ENCODE peak calls at places on chromosome 4, in nine cellular contexts. M is nucleus accumbens, E is NCI-H774, N is GM04504, Y is AG10803, I is upper lobe of right lung, T is anterior cingulate cortex, D is glutamatergic neuron, R is erythroblast. L is an unnamed sample.

GRCh38 chr4:112514449-112515277 is 1.3 kb downstream of the NEUROG2 start:
- DNase-seq in M (no peak), E (no peak), N (no peak), Y (no peak), I (no peak), T (no peak), D (peak; percentile 86), R (peak; percentile 34), L (peak; percentile 60)

GRCh38 chr4:140718240-140718639 is 37.9 kb downstream of the TBC1D9 start:
- DNase-seq in M (no peak), E (no peak), N (no peak), Y (peak; percentile 68), I (no peak), T (no peak), D (no peak), R (no peak), L (no peak)

GRCh38 chr4:67909910-67910905 is 26.4 kb upstream of the TMPRSS11D start:
- DNase-seq in M (no peak), E (no peak), N (no peak), Y (peak; percentile 28), I (no peak), T (no peak), D (no peak), R (peak; percentile 38), L (no peak)

GRCh38 chr4:23516719-23517118 is 373.1 kb downstream of the PPARGC1A start:
- DNase-seq in M (no peak), E (no peak), N (no peak), Y (no peak), I (no peak), T (no peak), D (no peak), R (no peak), L (no peak)

GRCh38 chr4:87390931-87391782 is at the start of gene HSD17B11:
- DNase-seq in M (peak; percentile 65), E (peak; percentile 29), N (peak; percentile 79), Y (peak; percentile 91), I (peak; percentile 93), T (peak; percentile 81), D (peak; percentile 78), R (peak; percentile 90), L (peak; percentile 80)

GRCh38 chr4:20255823-20256222 is 4.1 kb downstream of the SLIT2 start:
- DNase-seq in M (no peak), E (no peak), N (no peak), Y (no peak), I (no peak), T (no peak), D (no peak), R (no peak), L (no peak)

GRCh38 chr4:19993222-19993621 is 258.5 kb upstream of the SLIT2 start:
- DNase-seq in M (no peak), E (no peak), N (peak; percentile 24), Y (peak; percentile 69), I (no peak), T (no peak), D (no peak), R (no peak), L (no peak)

GRCh38 chr4:123786159-123786915 is 389.7 kb downstream of the SPRY1 start:
- DNase-seq in M (no peak), E (no peak), N (no peak), Y (no peak), I (no peak), T (no peak), D (no peak), R (no peak), L (no peak)

GRCh38 chr4:109910261-109910660 is 2.4 kb upstream of the EGF start:
- DNase-seq in M (no peak), E (no peak), N (no peak), Y (no peak), I (no peak), T (no peak), D (no peak), R (no peak), L (no peak)

GRCh38 chr4:11914406-11914805 is 485.7 kb upstream of the HS3ST1 start:
- DNase-seq in M (no peak), E (no peak), N (no peak), Y (no peak), I (no peak), T (no peak), D (no peak), R (no peak), L (no peak)